ENCODE peak calls at places on chromosomes 11 and 22, in four cellular contexts. N is choroid plexus epithelial cell, A is IMR-90, M is A549. W is an unnamed sample.
A peak's percentile ranks its signal among the peaks of the same experiment; 100 is the strongest.

GRCh38 chr11:95512682-95513081 is 276.9 kb downstream of the FAM76B start:
- DNase-seq in M (peak; percentile 7), N (peak; percentile 85), A (peak; percentile 88), W (peak; percentile 98)

GRCh38 chr22:48758021-48758561 is 1069.6 kb downstream of the BRD1 start:
- DNase-seq in N (no peak), A (no peak), M (no peak), W (no peak)

GRCh38 chr11:96213500-96213899 is 129.5 kb downstream of the MAML2 start:
- DNase-seq in M (no peak), A (peak; percentile 87), N (peak; percentile 80), W (peak; percentile 94)

GRCh38 chr11:16790484-16791240 is 52.2 kb downstream of the C11orf58 start:
- DNase-seq in M (no peak), N (no peak), A (no peak), W (no peak)

GRCh38 chr22:40107244-40107643 is 70.5 kb upstream of the TNRC6B start:
- DNase-seq in M (no peak), A (no peak), N (peak; percentile 22), W (peak; percentile 23)

GRCh38 chr11:74004694-74005615 is 3.9 kb downstream of the UCP3 start:
- DNase-seq in M (no peak), N (no peak), A (no peak), W (no peak)

GRCh38 chr11:67071420-67072284 is 15.0 kb downstream of the RHOD start:
- DNase-seq in M (peak; percentile 94), N (peak; percentile 74), A (peak; percentile 55), W (peak; percentile 36)

GRCh38 chr11:41660585-41660984 is 201.1 kb upstream of the LRRC4C start:
- DNase-seq in N (no peak), A (no peak), M (no peak), W (no peak)

GRCh38 chr11:66549696-66550095 is 3.0 kb downstream of the ACTN3 start:
- DNase-seq in A (no peak), N (no peak), M (no peak), W (no peak)

DNA sequence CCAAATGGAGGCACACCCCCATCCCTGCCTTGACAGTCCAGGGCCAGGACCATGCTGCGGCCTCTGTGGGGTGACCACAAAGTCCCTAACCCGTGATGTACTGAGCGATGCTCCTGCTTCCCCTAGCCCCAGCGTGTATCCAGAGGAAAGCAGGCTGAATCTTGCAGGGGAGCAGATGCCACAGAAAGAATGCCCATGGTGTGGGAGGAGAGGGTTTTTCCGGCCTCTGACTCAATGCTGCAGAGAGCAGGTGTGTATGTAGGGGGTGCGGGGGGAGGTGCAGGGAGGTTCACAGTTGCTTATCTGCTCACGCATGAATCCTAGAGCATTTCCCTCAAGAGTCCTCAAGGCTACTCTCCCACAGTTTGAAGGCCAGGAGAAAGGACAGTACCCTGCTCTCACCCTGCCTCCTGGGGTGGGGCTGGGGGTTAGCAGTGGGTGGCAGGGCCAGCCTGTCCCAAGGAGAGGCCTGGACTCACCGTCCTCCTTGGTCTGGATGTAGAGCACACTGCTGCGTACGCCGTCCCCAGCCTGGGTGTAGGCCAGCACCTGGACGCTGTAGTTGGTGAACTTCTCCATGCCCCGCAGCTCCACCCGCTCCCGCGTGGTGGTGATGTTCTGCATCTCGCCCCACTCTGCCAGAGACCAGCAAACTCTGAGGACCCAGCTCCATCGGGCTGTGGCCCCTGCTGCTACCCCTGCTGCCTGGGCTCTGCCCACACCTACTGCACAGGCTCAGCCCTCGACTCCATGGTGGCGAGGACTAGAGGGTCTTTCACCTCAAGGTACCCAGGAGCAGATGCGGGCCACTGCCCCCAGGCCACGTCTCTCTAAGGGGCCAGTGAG is 130.8 kb downstream of the CEP164 start:
- DNase-seq in M (no peak), N (no peak), A (no peak), W (no peak)
- H3K4me3 ChIP-seq in M (no peak overlapping the region), N (no peak overlapping the region), A (no peak overlapping the region), W (no peak overlapping the region)

DNA sequence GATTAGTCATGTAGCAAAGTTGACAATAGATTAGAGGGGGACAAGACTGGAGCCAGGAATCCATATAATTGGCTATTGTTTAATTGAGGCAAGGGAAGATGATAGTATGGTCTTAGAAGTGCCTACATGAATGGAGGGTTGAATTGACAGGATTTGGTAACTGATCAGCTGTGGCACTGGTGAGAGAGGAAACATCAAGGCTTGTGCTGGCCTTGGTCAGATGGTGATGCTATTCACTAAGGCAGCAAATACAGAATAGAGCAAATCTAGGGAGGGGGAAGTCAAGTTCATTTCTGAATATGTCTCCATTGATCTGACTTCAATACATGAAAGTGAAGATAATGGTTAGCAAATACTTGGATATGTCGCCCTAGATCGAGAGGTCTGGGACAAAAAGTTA is 54.3 kb upstream of the APOA1 start:
- DNase-seq in A (no peak), M (no peak), N (no peak), W (no peak)
- TF ChIP-seq CTCF in A (no peak), M (no peak), N (no peak), W (no peak)

DNA sequence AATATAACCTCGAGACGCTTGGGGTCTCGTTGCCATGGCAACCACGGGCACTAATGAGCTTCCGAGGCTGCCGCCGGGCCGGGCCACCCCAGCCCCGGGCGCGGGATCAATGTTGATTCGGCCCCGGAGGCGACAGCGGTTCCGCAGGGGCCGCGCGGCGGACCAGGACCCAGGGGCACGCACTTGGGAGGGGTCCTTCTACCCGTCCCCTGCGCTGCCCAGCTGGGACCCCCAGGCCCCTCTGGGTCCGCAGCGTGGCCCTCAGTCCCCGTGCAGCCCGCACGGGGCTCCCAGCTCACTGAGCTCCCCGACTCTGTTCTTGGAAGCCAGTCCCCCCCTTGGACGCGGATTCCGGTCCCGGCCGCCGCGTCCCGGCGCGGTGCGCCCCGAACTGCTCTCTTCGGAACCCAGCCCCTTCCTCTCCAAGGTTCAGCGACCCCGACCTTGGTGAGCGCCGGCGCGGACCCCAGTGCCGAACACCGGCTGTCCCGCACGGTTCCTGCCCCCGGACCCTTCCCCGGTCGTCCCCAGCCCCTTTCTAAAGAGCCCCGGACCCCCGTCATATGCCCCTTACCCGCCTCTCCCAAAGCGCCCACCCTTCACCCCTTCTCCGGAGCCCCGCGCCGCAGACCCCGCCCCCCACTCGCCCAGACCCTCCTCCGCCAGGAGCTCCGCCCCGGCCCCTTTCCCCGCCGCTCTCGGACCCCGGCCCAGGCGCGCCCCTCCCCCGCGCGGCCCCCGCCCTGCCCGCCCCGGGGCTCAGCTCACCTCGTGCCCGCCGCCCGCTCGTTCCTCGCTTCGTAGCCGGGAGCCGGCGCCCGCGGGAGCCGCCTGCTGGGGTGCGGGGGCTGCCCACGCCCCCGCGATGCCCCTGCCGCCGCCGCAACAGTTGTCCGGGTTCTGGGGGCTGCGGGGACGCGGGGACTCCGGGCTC is 18.2 kb upstream of the SHISAL1 start:
- DNase-seq in A (no peak), N (no peak), M (no peak), W (no peak)
- H3K4me3 ChIP-seq in A (peak overlapping the region; percentile 51), N (no peak overlapping the region), M (peak overlapping the region; percentile 58), W (no peak overlapping the region)

GRCh38 chr11:33461319-33461718 is 204.1 kb downstream of the HIPK3 start:
- DNase-seq in M (no peak), N (no peak), A (no peak), W (no peak)

GRCh38 chr11:33461726-33462125 is 204.5 kb downstream of the HIPK3 start:
- DNase-seq in A (no peak), N (no peak), M (no peak), W (no peak)

GRCh38 chr11:33454264-33454663 is 197.1 kb downstream of the HIPK3 start:
- DNase-seq in M (no peak), N (no peak), A (no peak), W (no peak)

GRCh38 chr11:33455827-33456226 is 198.6 kb downstream of the HIPK3 start:
- DNase-seq in M (no peak), A (no peak), N (no peak), W (no peak)

GRCh38 chr11:33457948-33458347 is 200.8 kb downstream of the HIPK3 start:
- DNase-seq in N (no peak), M (no peak), A (no peak), W (no peak)
- TF ChIP-seq CTCF in N (no peak), M (no peak), A (no peak), W (no peak)

DNA sequence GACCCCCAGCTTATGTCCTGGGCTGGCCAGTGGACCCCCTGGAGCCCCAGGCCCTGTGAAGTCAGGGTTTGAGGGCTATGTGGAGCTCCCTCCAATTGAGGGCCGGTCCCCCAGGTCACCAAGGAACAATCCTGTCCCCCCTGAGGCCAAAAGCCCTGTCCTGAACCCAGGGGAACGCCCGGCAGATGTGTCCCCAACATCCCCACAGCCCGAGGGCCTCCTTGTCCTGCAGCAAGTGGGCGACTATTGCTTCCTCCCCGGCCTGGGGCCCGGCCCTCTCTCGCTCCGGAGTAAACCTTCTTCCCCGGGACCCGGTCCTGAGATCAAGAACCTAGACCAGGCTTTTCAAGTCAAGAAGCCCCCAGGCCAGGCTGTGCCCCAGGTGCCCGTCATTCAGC is 24.6 kb downstream of the CSF2RB start:
- DNase-seq in A (no peak), M (no peak), N (no peak), W (no peak)
- H3K4me3 ChIP-seq in A (no peak overlapping the region), M (no peak overlapping the region), N (no peak overlapping the region), W (no peak overlapping the region)

GRCh38 chr11:43806976-43807375 is 73.7 kb upstream of the ALKBH3 start:
- DNase-seq in M (no peak), A (no peak), N (no peak), W (no peak)

GRCh38 chr11:43812471-43812870 is 68.2 kb upstream of the ALKBH3 start:
- DNase-seq in M (no peak), N (no peak), A (no peak), W (no peak)

GRCh38 chr11:43810929-43811596 is 69.6 kb upstream of the ALKBH3 start:
- DNase-seq in N (peak; percentile 62), M (no peak), A (no peak), W (peak; percentile 20)
- TF ChIP-seq CTCF in N (peak; percentile 65), M (peak; percentile 5), A (peak; percentile 42), W (peak; percentile 38)

DNA sequence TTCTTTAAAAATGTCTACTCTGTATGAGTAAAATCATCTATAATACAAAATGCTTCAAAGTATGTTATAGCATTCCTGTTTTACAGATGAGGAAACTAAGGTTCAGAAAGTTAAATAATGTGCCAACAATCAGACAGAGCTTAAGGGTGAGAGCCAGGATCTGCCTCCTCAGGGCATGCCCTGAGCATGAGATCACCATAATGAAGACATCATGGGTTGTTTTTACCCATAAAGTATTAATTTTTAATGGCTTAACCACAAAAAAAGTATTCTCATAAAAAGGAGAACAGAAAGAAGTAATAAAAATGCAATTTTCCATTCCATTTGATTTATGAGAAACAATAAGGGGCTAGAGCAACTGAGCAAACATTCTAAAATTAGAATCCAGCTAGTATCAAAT is 534.3 kb upstream of the ARHGAP42 start:
- DNase-seq in N (peak; percentile 33), M (no peak), A (no peak), W (peak; percentile 1)
- H3K4me3 ChIP-seq in N (no peak overlapping the region), M (no peak overlapping the region), A (no peak overlapping the region), W (no peak overlapping the region)

GRCh38 chr11:29448246-29448877 is 568.5 kb downstream of the KCNA4 start:
- DNase-seq in A (peak; percentile 25), N (peak; percentile 71), M (peak; percentile 13), W (peak; percentile 20)
- TF ChIP-seq CTCF in A (peak; percentile 49), N (peak; percentile 89), M (peak; percentile 56), W (peak; percentile 52)

GRCh38 chr11:123261345-123262106 is 66.5 kb upstream of the CLMP start:
- DNase-seq in M (peak; percentile 71), A (peak; percentile 67), N (peak; percentile 81), W (peak; percentile 73)
- H3K4me3 ChIP-seq in M (peak overlapping the region; percentile 30), A (peak overlapping the region; percentile 31), N (peak overlapping the region; percentile 47), W (peak overlapping the region; percentile 8)

GRCh38 chr22:46666577-46667244 is 46.5 kb downstream of the GRAMD4 start:
- DNase-seq in M (no peak), N (no peak), A (no peak), W (no peak)
- TF ChIP-seq CTCF in M (no peak), N (no peak), A (no peak), W (no peak)